ENCODE peak calls at places on chromosome 21, in four cellular contexts. One of them, this sample, is unnamed.

GRCh38 chr21:44024895-44025353 is 12.8 kb downstream of the TRAPPC10 start:
- DNase-seq in HepG2: no peak
- DNase-seq in K562: peak
- DNase-seq in HCT116: no peak
- DNase-seq in this sample: no peak

GRCh38 chr21:38626311-38626710 is 128.0 kb upstream of the ERG start:
- DNase-seq in HepG2: no peak
- DNase-seq in K562: no peak
- DNase-seq in HCT116: no peak
- DNase-seq in this sample: no peak

GRCh38 chr21:37700641-37701202 is 215.5 kb downstream of the KCNJ6 start:
- DNase-seq in HepG2: peak
- DNase-seq in K562: peak
- DNase-seq in HCT116: peak
- DNase-seq in this sample: peak

GRCh38 chr21:29481081-29481480 is 182.4 kb downstream of the BACH1 start:
- DNase-seq in HepG2: no peak
- DNase-seq in K562: no peak
- DNase-seq in HCT116: no peak
- DNase-seq in this sample: no peak

GRCh38 chr21:25881524-25882376 is 147.0 kb downstream of the GABPA start:
- DNase-seq in HCT116: peak
- DNase-seq in K562: peak
- DNase-seq in HepG2: peak
- DNase-seq in this sample: peak

GRCh38 chr21:42091899-42092508 is 20.9 kb downstream of the UMODL1 start:
- DNase-seq in HepG2: no peak
- DNase-seq in HCT116: no peak
- DNase-seq in K562: no peak
- DNase-seq in this sample: no peak

GRCh38 chr21:27802816-27803475 is 836.1 kb upstream of the ADAMTS5 start:
- DNase-seq in K562: peak
- DNase-seq in HCT116: no peak
- DNase-seq in HepG2: no peak
- DNase-seq in this sample: no peak

GRCh38 chr21:42093991-42094417 is 22.9 kb downstream of the UMODL1 start:
- DNase-seq in HCT116: no peak
- DNase-seq in HepG2: peak
- DNase-seq in K562: no peak
- DNase-seq in this sample: no peak

GRCh38 chr21:42970946-42971653 is 3.3 kb upstream of the PKNOX1 start:
- DNase-seq in HCT116: no peak
- DNase-seq in HepG2: no peak
- DNase-seq in K562: no peak
- DNase-seq in this sample: no peak

GRCh38 chr21:31660134-31660565 is 657 bp downstream of the SOD1 start:
- DNase-seq in HCT116: no peak
- DNase-seq in HepG2: no peak
- DNase-seq in K562: no peak
- DNase-seq in this sample: no peak

GRCh38 chr21:32350981-32351380 is 41.8 kb downstream of the URB1 start:
- DNase-seq in K562: no peak
- DNase-seq in HCT116: no peak
- DNase-seq in HepG2: no peak
- DNase-seq in this sample: no peak

GRCh38 chr21:43193651-43194302 is 25.0 kb downstream of the CRYAA start:
- DNase-seq in HepG2: no peak
- DNase-seq in HCT116: no peak
- DNase-seq in K562: no peak
- DNase-seq in this sample: no peak

GRCh38 chr21:44510508-44511218 is 29.3 kb downstream of the KRTAP10-1 start:
- DNase-seq in HCT116: peak
- DNase-seq in HepG2: peak
- DNase-seq in K562: peak
- DNase-seq in this sample: no peak

GRCh38 chr21:44051462-44051941 is 39.4 kb downstream of the TRAPPC10 start:
- DNase-seq in K562: no peak
- DNase-seq in HepG2: no peak
- DNase-seq in HCT116: no peak
- DNase-seq in this sample: no peak

GRCh38 chr21:40118527-40118926 is 251.3 kb downstream of the PCP4 start:
- DNase-seq in HepG2: no peak
- DNase-seq in K562: no peak
- DNase-seq in HCT116: no peak
- DNase-seq in this sample: no peak

GRCh38 chr21:43311303-43311817 is 115.6 kb downstream of the SIK1 start:
- DNase-seq in HepG2: peak
- DNase-seq in K562: no peak
- DNase-seq in HCT116: no peak
- DNase-seq in this sample: no peak

GRCh38 chr21:15152591-15152990 is 87.8 kb upstream of the NRIP1 start:
- DNase-seq in HCT116: no peak
- DNase-seq in HepG2: no peak
- DNase-seq in K562: no peak
- DNase-seq in this sample: no peak

GRCh38 chr21:18772404-18772803 is 368.8 kb upstream of the TMPRSS15 start:
- DNase-seq in HCT116: no peak
- DNase-seq in HepG2: no peak
- DNase-seq in K562: no peak
- DNase-seq in this sample: no peak

GRCh38 chr21:42358937-42359336 is 7.4 kb downstream of the TFF1 start:
- DNase-seq in K562: no peak
- DNase-seq in HCT116: no peak
- DNase-seq in HepG2: no peak
- DNase-seq in this sample: no peak

GRCh38 chr21:18937337-18937736 is 533.8 kb upstream of the TMPRSS15 start:
- DNase-seq in HCT116: no peak
- DNase-seq in HepG2: no peak
- DNase-seq in K562: no peak
- DNase-seq in this sample: no peak

GRCh38 chr21:19648376-19648775 is 1244.8 kb upstream of the TMPRSS15 start:
- DNase-seq in HepG2: no peak
- DNase-seq in HCT116: no peak
- DNase-seq in K562: no peak
- DNase-seq in this sample: no peak

GRCh38 chr21:16125274-16125673 is 395.5 kb downstream of the USP25 start:
- DNase-seq in HCT116: no peak
- DNase-seq in K562: no peak
- DNase-seq in HepG2: no peak
- DNase-seq in this sample: no peak

GRCh38 chr21:20662523-20662922 is 335.7 kb upstream of the NCAM2 start:
- DNase-seq in HepG2: no peak
- DNase-seq in HCT116: no peak
- DNase-seq in K562: no peak
- DNase-seq in this sample: no peak

GRCh38 chr21:22711636-22712035 is 1713.4 kb downstream of the NCAM2 start:
- DNase-seq in K562: no peak
- DNase-seq in HCT116: no peak
- DNase-seq in HepG2: no peak
- DNase-seq in this sample: no peak

GRCh38 chr21:16709866-16710550 is 802.8 kb upstream of the CXADR start:
- DNase-seq in HepG2: peak
- DNase-seq in K562: no peak
- DNase-seq in HCT116: no peak
- DNase-seq in this sample: no peak

GRCh38 chr21:43322805-43323204 is 104.1 kb downstream of the SIK1 start:
- DNase-seq in HCT116: no peak
- DNase-seq in HepG2: no peak
- DNase-seq in K562: no peak
- DNase-seq in this sample: no peak

GRCh38 chr21:41877901-41878830 is 978 bp downstream of the PRDM15 start:
- DNase-seq in HepG2: no peak
- DNase-seq in K562: peak
- DNase-seq in HCT116: no peak
- DNase-seq in this sample: no peak

GRCh38 chr21:38343691-38344090 is 86.9 kb downstream of the KCNJ15 start:
- DNase-seq in HCT116: no peak
- DNase-seq in K562: no peak
- DNase-seq in HepG2: no peak
- DNase-seq in this sample: no peak

GRCh38 chr21:44000360-44000759 is 11.7 kb upstream of the TRAPPC10 start:
- DNase-seq in HCT116: no peak
- DNase-seq in K562: no peak
- DNase-seq in HepG2: no peak
- DNase-seq in this sample: no peak

GRCh38 chr21:25885405-25885804 is 150.6 kb downstream of the GABPA start:
- DNase-seq in K562: no peak
- DNase-seq in HCT116: no peak
- DNase-seq in HepG2: no peak
- DNase-seq in this sample: no peak

GRCh38 chr21:26732442-26733221 is 112.6 kb downstream of the ADAMTS1 start:
- DNase-seq in K562: no peak
- DNase-seq in HCT116: no peak
- DNase-seq in HepG2: peak
- DNase-seq in this sample: no peak

GRCh38 chr21:31180256-31181088 is 142.2 kb upstream of the KRTAP19-8 start:
- DNase-seq in HCT116: peak
- DNase-seq in K562: peak
- DNase-seq in HepG2: peak
- DNase-seq in this sample: no peak

GRCh38 chr21:38188037-38188436 is 68.8 kb upstream of the KCNJ15 start:
- DNase-seq in HepG2: no peak
- DNase-seq in HCT116: no peak
- DNase-seq in K562: no peak
- DNase-seq in this sample: no peak

GRCh38 chr21:41008971-41009370 is 159.0 kb upstream of the BACE2 start:
- DNase-seq in K562: no peak
- DNase-seq in HepG2: no peak
- DNase-seq in HCT116: no peak
- DNase-seq in this sample: no peak

GRCh38 chr21:33478182-33478581 is 1.6 kb downstream of the TMEM50B start:
- DNase-seq in K562: no peak
- DNase-seq in HCT116: no peak
- DNase-seq in HepG2: no peak
- DNase-seq in this sample: no peak

GRCh38 chr21:33477066-33477465 is 2.7 kb downstream of the TMEM50B start:
- DNase-seq in HepG2: no peak
- DNase-seq in HCT116: no peak
- DNase-seq in K562: no peak
- DNase-seq in this sample: no peak

GRCh38 chr21:33480481-33481103 is 818 bp upstream of the TMEM50B start:
- DNase-seq in HepG2: no peak
- DNase-seq in HCT116: no peak
- DNase-seq in K562: no peak
- DNase-seq in this sample: no peak

GRCh38 chr21:33479679-33480480 is at the start of gene TMEM50B:
- DNase-seq in HCT116: peak
- DNase-seq in HepG2: peak
- DNase-seq in K562: peak
- DNase-seq in this sample: peak

DNA sequence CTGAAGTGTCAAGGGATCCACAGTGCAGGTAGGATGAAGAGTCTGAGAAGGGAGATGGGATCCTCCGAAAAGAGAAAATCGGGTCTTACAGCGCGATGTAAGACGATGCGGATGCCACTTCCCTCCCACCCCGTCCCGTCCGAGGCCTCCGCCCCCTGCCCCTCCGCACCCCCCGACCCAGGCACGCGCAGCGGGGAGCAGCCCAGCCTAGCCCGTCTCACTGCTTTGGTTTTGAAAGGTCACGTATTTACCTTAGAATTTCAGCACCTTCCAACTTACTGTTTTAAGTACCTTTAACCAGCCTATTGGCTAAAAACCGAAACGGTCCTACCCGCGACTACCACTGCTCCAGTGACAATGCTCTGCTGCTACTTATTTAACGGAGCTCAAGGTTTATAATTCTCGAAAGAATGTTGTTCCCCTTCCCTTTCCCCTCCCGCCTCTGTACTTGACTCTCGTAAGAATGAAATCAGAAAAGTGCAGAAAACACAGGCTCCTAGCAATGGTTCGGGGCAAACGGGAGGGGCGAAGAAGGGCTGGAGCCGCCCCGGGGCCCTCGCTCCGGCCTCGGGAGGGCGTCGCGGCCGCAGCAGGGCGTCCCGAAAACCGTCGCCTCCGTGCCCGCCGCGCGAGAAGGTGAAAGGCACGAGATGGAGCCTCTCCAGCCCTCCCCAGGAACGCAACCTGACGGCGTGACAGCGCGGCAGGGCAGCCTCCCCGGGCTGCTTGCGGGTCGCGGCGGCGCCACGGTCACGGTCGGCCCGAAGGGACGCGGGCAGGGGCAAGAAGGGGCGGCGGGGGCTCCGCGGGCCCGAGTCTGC is 706 bp downstream of the TMEM50B start:
- DNase-seq in HCT116: no peak
- DNase-seq in K562: peak
- DNase-seq in HepG2: peak
- DNase-seq in this sample: no peak
- TF ChIP-seq SIN3A in HCT116: no peak
- TF ChIP-seq SIN3A in K562: no peak
- TF ChIP-seq SIN3A in HepG2: no peak
- TF ChIP-seq SIN3A in this sample: no peak

GRCh38 chr21:45615145-45615711 is 28.3 kb upstream of the PCBP3 start:
- DNase-seq in HCT116: no peak
- DNase-seq in HepG2: peak
- DNase-seq in K562: peak
- DNase-seq in this sample: no peak

GRCh38 chr21:45613396-45613795 is 30.1 kb upstream of the PCBP3 start:
- DNase-seq in HCT116: no peak
- DNase-seq in HepG2: no peak
- DNase-seq in K562: no peak
- DNase-seq in this sample: no peak

GRCh38 chr21:45612096-45613019 is 31.2 kb upstream of the PCBP3 start:
- DNase-seq in HepG2: no peak
- DNase-seq in K562: no peak
- DNase-seq in HCT116: no peak
- DNase-seq in this sample: no peak

GRCh38 chr21:45611296-45611695 is 32.2 kb upstream of the PCBP3 start:
- DNase-seq in K562: no peak
- DNase-seq in HepG2: no peak
- DNase-seq in HCT116: no peak
- DNase-seq in this sample: no peak

DNA sequence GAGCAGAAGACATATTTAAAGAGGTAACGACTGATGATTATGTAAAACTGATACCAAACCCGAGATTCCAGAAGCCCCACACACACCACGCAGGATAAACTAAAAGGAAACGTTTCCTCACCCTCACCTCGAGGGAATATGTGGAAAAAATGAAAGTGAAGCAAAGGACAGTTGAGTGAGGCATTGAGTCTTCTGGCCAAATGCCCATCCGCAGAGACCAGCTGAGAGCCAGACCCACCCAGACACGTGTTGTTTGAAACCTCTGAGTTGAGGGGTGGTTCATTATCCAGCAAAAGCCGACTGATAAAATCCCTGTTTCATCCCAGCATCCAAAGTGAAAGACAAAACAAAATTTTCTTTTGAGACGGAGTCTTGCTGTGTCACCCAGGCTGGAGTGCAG is 29.6 kb upstream of the PCBP3 start:
- DNase-seq in HCT116: no peak
- DNase-seq in K562: no peak
- DNase-seq in HepG2: no peak
- DNase-seq in this sample: no peak
- TF ChIP-seq TCF7L2 in HCT116: no peak
- TF ChIP-seq TCF7L2 in K562: no peak
- TF ChIP-seq TCF7L2 in HepG2: no peak
- TF ChIP-seq TCF7L2 in this sample: no peak

GRCh38 chr21:46131721-46132651 is 23.4 kb downstream of the FTCD start:
- DNase-seq in HCT116: no peak
- DNase-seq in K562: no peak
- DNase-seq in HepG2: no peak
- DNase-seq in this sample: no peak
- TF ChIP-seq SIN3A in HCT116: no peak
- TF ChIP-seq SIN3A in K562: no peak
- TF ChIP-seq SIN3A in HepG2: no peak
- TF ChIP-seq SIN3A in this sample: no peak

GRCh38 chr21:35189077-35189863 is 140.2 kb upstream of the RUNX1 start:
- DNase-seq in HCT116: no peak
- DNase-seq in HepG2: no peak
- DNase-seq in K562: no peak
- DNase-seq in this sample: no peak
- TF ChIP-seq TCF7L2 in HCT116: no peak
- TF ChIP-seq TCF7L2 in HepG2: no peak
- TF ChIP-seq TCF7L2 in K562: no peak
- TF ChIP-seq TCF7L2 in this sample: no peak